ENCODE peak calls at places on chromosomes 5 and 9, in five cellular contexts. X, O, C, J and L are unnamed samples.

GRCh38 chr9:134422701-134423100 is 96.4 kb downstream of the RXRA start:
- DNase-seq in O (no peak), J (no peak), C (no peak), X (no peak), L (no peak)

GRCh38 chr5:91255396-91256141 is 127.5 kb downstream of the ARRDC3 start:
- DNase-seq in J (no peak), X (no peak), C (no peak), O (no peak), L (no peak)

GRCh38 chr5:140344683-140345423 is 1.6 kb downstream of the HBEGF start:
- DNase-seq in J (peak; percentile 47), C (no peak), O (no peak), X (no peak), L (no peak)

GRCh38 chr9:130199605-130200004 is 27.4 kb downstream of the NCS1 start:
- DNase-seq in J (peak; percentile 22), C (no peak), O (no peak), X (no peak), L (no peak)

GRCh38 chr5:75054110-75054930 is 2.0 kb upstream of the GCNT4 start:
- DNase-seq in X (no peak), J (peak; percentile 39), O (no peak), C (peak; percentile 78), L (no peak)

GRCh38 chr5:56246769-56247168 is 13.6 kb upstream of the ANKRD55 start:
- DNase-seq in O (no peak), X (no peak), C (no peak), J (no peak), L (no peak)

GRCh38 chr9:135602789-135603481 is 36.4 kb downstream of the GLT6D1 start:
- DNase-seq in C (peak; percentile 64), J (peak; percentile 47), O (peak; percentile 69), X (peak; percentile 21), L (peak; percentile 42)

GRCh38 chr5:71645030-71645429 is 57.9 kb downstream of the MCCC2 start:
- DNase-seq in X (no peak), J (no peak), O (no peak), C (no peak), L (no peak)

GRCh38 chr9:69198526-69199250 is 24.6 kb downstream of the TJP2 start:
- DNase-seq in O (no peak), J (no peak), X (no peak), C (no peak), L (no peak)

GRCh38 chr5:50965621-50966362 is 299.4 kb downstream of the PARP8 start:
- DNase-seq in O (no peak), X (no peak), C (no peak), J (no peak), L (no peak)

GRCh38 chr5:148620696-148621095 is 33.6 kb downstream of the HTR4 start:
- DNase-seq in C (no peak), J (peak; percentile 31), O (no peak), X (no peak), L (no peak)

GRCh38 chr9:114035221-114035844 is 42.8 kb downstream of the AMBP start:
- DNase-seq in O (no peak), J (no peak), X (no peak), C (no peak), L (no peak)

GRCh38 chr5:52378237-52378636 is 409.5 kb upstream of the ITGA1 start:
- DNase-seq in X (no peak), J (no peak), O (no peak), C (no peak), L (no peak)

GRCh38 chr5:34749431-34749872 is 89.5 kb upstream of the TTC23L start:
- DNase-seq in O (no peak), J (no peak), C (no peak), X (no peak), L (no peak)

GRCh38 chr9:129756191-129756590 is 3.3 kb upstream of the PTGES start:
- DNase-seq in X (no peak), O (no peak), J (no peak), C (no peak), L (no peak)

GRCh38 chr5:179828756-179829421 is 8.2 kb downstream of the SQSTM1 start:
- DNase-seq in J (no peak), C (no peak), X (no peak), O (no peak), L (no peak)

GRCh38 chr5:95918421-95919006 is 43.1 kb downstream of the ELL2 start:
- DNase-seq in J (no peak), X (no peak), O (peak; percentile 23), C (no peak), L (no peak)

GRCh38 chr9:37919956-37920335 is 16.0 kb upstream of the SLC25A51 start:
- DNase-seq in X (no peak), O (no peak), J (no peak), C (no peak), L (no peak)

GRCh38 chr5:151199581-151200185 is 24.2 kb downstream of the CCDC69 start:
- DNase-seq in X (no peak), J (no peak), O (no peak), C (peak; percentile 56), L (no peak)

GRCh38 chr9:124450241-124450924 is at the start of gene ADGRD2:
- DNase-seq in O (no peak), J (no peak), C (peak; percentile 71), X (no peak), L (no peak)

GRCh38 chr5:141870226-141870625 is 8.0 kb downstream of the PCDH1 start:
- DNase-seq in O (no peak), X (no peak), J (no peak), C (peak; percentile 46), L (no peak)

GRCh38 chr9:72576087-72576486 is 54.7 kb downstream of the TMC1 start:
- DNase-seq in X (no peak), O (no peak), C (no peak), J (no peak), L (no peak)

GRCh38 chr5:180104131-180104530 is 32.6 kb upstream of the RNF130 start:
- DNase-seq in C (no peak), O (no peak), J (no peak), X (no peak), L (no peak)

GRCh38 chr9:112384690-112385089 is 4.8 kb downstream of the HSDL2 start:
- DNase-seq in O (no peak), J (no peak), X (no peak), C (no peak), L (no peak)

GRCh38 chr5:78795757-78796156 is 147.2 kb upstream of the LHFPL2 start:
- DNase-seq in C (no peak), O (no peak), X (no peak), J (peak; percentile 23), L (no peak)

GRCh38 chr5:13653709-13654108 is 290.8 kb downstream of the DNAH5 start:
- DNase-seq in C (no peak), X (no peak), O (no peak), J (no peak), L (no peak)

GRCh38 chr5:6766558-6767191 is 53.4 kb downstream of the TENT4A start:
- DNase-seq in O (peak; percentile 47), C (peak; percentile 96), J (peak; percentile 66), X (peak; percentile 30), L (no peak)

GRCh38 chr9:72332351-72332750 is 32.7 kb downstream of the ZFAND5 start:
- DNase-seq in C (no peak), O (no peak), X (no peak), J (no peak), L (no peak)

GRCh38 chr9:130237763-130238524 is 27.6 kb upstream of the HMCN2 start:
- DNase-seq in X (no peak), J (no peak), C (peak; percentile 69), O (no peak), L (no peak)

GRCh38 chr5:75473463-75473862 is 38.0 kb downstream of the CERT1 start:
- DNase-seq in C (no peak), X (no peak), O (no peak), J (no peak), L (no peak)